ENCODE peak calls at places on chromosomes 3 and 15, in five cellular contexts. One of them, this sample, is unnamed.

GRCh38 chr3:140050977-140051957 is 116.3 kb downstream of the CLSTN2 start:
- DNase-seq in lower lobe of right lung: no peak
- DNase-seq in A549: no peak
- DNase-seq in Panc1: no peak
- DNase-seq in AG04450: no peak
- DNase-seq in this sample: peak

GRCh38 chr15:32652178-32652577 is 10.7 kb downstream of the SCG5 start:
- DNase-seq in lower lobe of right lung: no peak
- DNase-seq in A549: no peak
- DNase-seq in Panc1: no peak
- DNase-seq in AG04450: no peak
- DNase-seq in this sample: no peak

GRCh38 chr3:171822707-171823106 is 12.4 kb upstream of the PLD1 start:
- DNase-seq in lower lobe of right lung: no peak
- DNase-seq in A549: no peak
- DNase-seq in Panc1: no peak
- DNase-seq in AG04450: no peak
- DNase-seq in this sample: no peak

GRCh38 chr3:131361464-131362421 is 19.8 kb upstream of the NUDT16 start:
- DNase-seq in lower lobe of right lung: peak
- DNase-seq in A549: peak
- DNase-seq in Panc1: peak
- DNase-seq in AG04450: no peak
- DNase-seq in this sample: peak

GRCh38 chr3:5226783-5227182 is 39.3 kb downstream of the EDEM1 start:
- DNase-seq in lower lobe of right lung: no peak
- DNase-seq in A549: no peak
- DNase-seq in Panc1: no peak
- DNase-seq in AG04450: no peak
- DNase-seq in this sample: peak

GRCh38 chr3:4426782-4427344 is 40.2 kb downstream of the SUMF1 start:
- DNase-seq in lower lobe of right lung: no peak
- DNase-seq in A549: no peak
- DNase-seq in Panc1: peak
- DNase-seq in AG04450: peak
- DNase-seq in this sample: peak

GRCh38 chr15:84992157-84992940 is 10.7 kb downstream of the PDE8A start:
- DNase-seq in lower lobe of right lung: no peak
- DNase-seq in A549: peak
- DNase-seq in Panc1: peak
- DNase-seq in AG04450: peak
- DNase-seq in this sample: peak

GRCh38 chr15:70053703-70054229 is 44.0 kb downstream of the TLE3 start:
- DNase-seq in lower lobe of right lung: peak
- DNase-seq in A549: no peak
- DNase-seq in Panc1: no peak
- DNase-seq in AG04450: no peak
- DNase-seq in this sample: no peak

GRCh38 chr3:8619548-8619947 is 25.1 kb downstream of the SSUH2 start:
- DNase-seq in lower lobe of right lung: no peak
- DNase-seq in A549: no peak
- DNase-seq in Panc1: no peak
- DNase-seq in AG04450: peak
- DNase-seq in this sample: peak

GRCh38 chr3:55446860-55447259 is 40.2 kb downstream of the WNT5A start:
- DNase-seq in lower lobe of right lung: no peak
- DNase-seq in A549: no peak
- DNase-seq in Panc1: no peak
- DNase-seq in AG04450: no peak
- DNase-seq in this sample: peak

GRCh38 chr15:75650908-75651809 is 3.4 kb downstream of the SNX33 start:
- DNase-seq in lower lobe of right lung: no peak
- DNase-seq in A549: no peak
- DNase-seq in Panc1: no peak
- DNase-seq in AG04450: no peak
- DNase-seq in this sample: no peak

GRCh38 chr3:44939581-44940036 is 36.4 kb downstream of the ZDHHC3 start:
- DNase-seq in lower lobe of right lung: peak
- DNase-seq in A549: no peak
- DNase-seq in Panc1: no peak
- DNase-seq in AG04450: no peak
- DNase-seq in this sample: peak

GRCh38 chr15:67548862-67549651 is 6.6 kb downstream of the MAP2K5 start:
- DNase-seq in lower lobe of right lung: no peak
- DNase-seq in A549: no peak
- DNase-seq in Panc1: no peak
- DNase-seq in AG04450: no peak
- DNase-seq in this sample: no peak

GRCh38 chr3:113194747-113195400 is 16.5 kb upstream of the BOC start:
- DNase-seq in lower lobe of right lung: no peak
- DNase-seq in A549: no peak
- DNase-seq in Panc1: no peak
- DNase-seq in AG04450: no peak
- DNase-seq in this sample: no peak

GRCh38 chr3:50583897-50584296 is 14.6 kb downstream of the HEMK1 start:
- DNase-seq in lower lobe of right lung: peak
- DNase-seq in A549: no peak
- DNase-seq in Panc1: no peak
- DNase-seq in AG04450: no peak
- DNase-seq in this sample: no peak

GRCh38 chr3:42229942-42230688 is 35.9 kb downstream of the CCK start:
- DNase-seq in lower lobe of right lung: no peak
- DNase-seq in A549: peak
- DNase-seq in Panc1: no peak
- DNase-seq in AG04450: peak
- DNase-seq in this sample: no peak

GRCh38 chr3:124558898-124559649 is 171.2 kb upstream of the UMPS start:
- DNase-seq in lower lobe of right lung: peak
- DNase-seq in A549: peak
- DNase-seq in Panc1: no peak
- DNase-seq in AG04450: peak
- DNase-seq in this sample: no peak

GRCh38 chr15:55661431-55661830 is 73.3 kb upstream of the PYGO1 start:
- DNase-seq in lower lobe of right lung: no peak
- DNase-seq in A549: no peak
- DNase-seq in Panc1: no peak
- DNase-seq in AG04450: no peak
- DNase-seq in this sample: no peak

GRCh38 chr15:98866503-98866902 is 141.1 kb downstream of the PGPEP1L start:
- DNase-seq in lower lobe of right lung: no peak
- DNase-seq in A549: no peak
- DNase-seq in Panc1: no peak
- DNase-seq in AG04450: no peak
- DNase-seq in this sample: no peak

GRCh38 chr3:11140054-11140712 is 14.1 kb upstream of the HRH1 start:
- DNase-seq in lower lobe of right lung: peak
- DNase-seq in A549: no peak
- DNase-seq in Panc1: no peak
- DNase-seq in AG04450: no peak
- DNase-seq in this sample: no peak

GRCh38 chr3:134328147-134328591 is 46.1 kb downstream of the AMOTL2 start:
- DNase-seq in lower lobe of right lung: no peak
- DNase-seq in A549: no peak
- DNase-seq in Panc1: no peak
- DNase-seq in AG04450: peak
- DNase-seq in this sample: peak

GRCh38 chr3:111152506-111152905 is 80.9 kb downstream of the NECTIN3 start:
- DNase-seq in lower lobe of right lung: no peak
- DNase-seq in A549: no peak
- DNase-seq in Panc1: no peak
- DNase-seq in AG04450: peak
- DNase-seq in this sample: no peak

GRCh38 chr3:49627634-49628033 is 46.5 kb upstream of the APEH start:
- DNase-seq in lower lobe of right lung: no peak
- DNase-seq in A549: no peak
- DNase-seq in Panc1: no peak
- DNase-seq in AG04450: no peak
- DNase-seq in this sample: no peak

GRCh38 chr3:71144525-71145253 is 438.8 kb downstream of the FOXP1 start:
- DNase-seq in lower lobe of right lung: no peak
- DNase-seq in A549: no peak
- DNase-seq in Panc1: no peak
- DNase-seq in AG04450: no peak
- DNase-seq in this sample: no peak

GRCh38 chr3:71145954-71146353 is 437.6 kb downstream of the FOXP1 start:
- DNase-seq in lower lobe of right lung: no peak
- DNase-seq in A549: no peak
- DNase-seq in Panc1: no peak
- DNase-seq in AG04450: no peak
- DNase-seq in this sample: no peak

GRCh38 chr3:71142440-71143161 is 440.9 kb downstream of the FOXP1 start:
- DNase-seq in lower lobe of right lung: no peak
- DNase-seq in A549: no peak
- DNase-seq in Panc1: no peak
- DNase-seq in AG04450: no peak
- DNase-seq in this sample: no peak

GRCh38 chr3:71140477-71140876 is 443.1 kb downstream of the FOXP1 start:
- DNase-seq in lower lobe of right lung: no peak
- DNase-seq in A549: no peak
- DNase-seq in Panc1: no peak
- DNase-seq in AG04450: no peak
- DNase-seq in this sample: no peak

GRCh38 chr3:71143493-71143892 is 440.0 kb downstream of the FOXP1 start:
- DNase-seq in lower lobe of right lung: no peak
- DNase-seq in A549: no peak
- DNase-seq in Panc1: no peak
- DNase-seq in AG04450: no peak
- DNase-seq in this sample: no peak
- H3K27ac ChIP-seq in lower lobe of right lung: no peak
- H3K27ac ChIP-seq in A549: no peak
- H3K27ac ChIP-seq in Panc1: no peak
- H3K27ac ChIP-seq in AG04450: no peak
- H3K27ac ChIP-seq in this sample: no peak

DNA sequence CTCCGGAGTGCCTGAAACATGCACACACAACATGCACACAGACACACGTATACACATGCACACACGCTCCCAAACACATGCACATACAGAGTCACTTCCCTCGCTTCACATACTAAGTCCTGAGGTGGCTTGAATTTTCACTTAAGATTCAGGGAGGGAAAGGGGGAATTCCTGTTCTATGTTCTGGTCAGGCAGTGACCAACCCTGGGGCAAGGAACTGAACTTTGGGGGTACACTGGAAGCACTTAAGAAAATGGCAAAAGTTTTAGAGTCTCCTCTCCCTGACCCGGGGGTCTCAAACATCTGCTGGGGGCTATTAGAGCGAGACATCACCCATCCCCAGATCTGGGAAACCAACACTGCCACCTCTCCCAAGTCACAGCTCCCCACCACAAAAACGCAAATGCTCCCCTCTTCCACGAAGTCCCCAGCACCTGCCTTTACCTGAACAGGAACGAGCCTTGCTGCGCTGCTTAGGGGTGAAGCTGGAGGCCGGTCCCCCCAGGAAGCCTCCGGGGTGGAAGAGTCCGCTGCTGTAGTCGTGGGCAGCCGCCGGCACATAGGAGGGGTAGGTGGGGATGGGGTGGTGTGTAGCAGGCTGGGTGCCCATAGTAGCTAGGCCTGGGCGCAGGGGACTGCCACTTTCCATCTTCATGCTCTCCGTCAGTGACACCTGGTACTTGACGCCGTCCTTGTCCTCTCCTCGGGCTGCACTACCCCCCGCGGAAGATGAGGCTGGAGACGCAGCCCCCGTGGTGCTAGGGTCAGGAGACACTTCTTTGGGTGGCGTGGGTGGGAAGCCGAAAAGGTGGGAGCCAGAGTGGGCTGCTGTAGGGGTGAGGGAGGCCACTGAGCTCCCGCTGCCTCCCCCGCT is 7.5 kb downstream of the GATA2 start:
- DNase-seq in lower lobe of right lung: peak
- DNase-seq in A549: no peak
- DNase-seq in Panc1: no peak
- DNase-seq in AG04450: no peak
- DNase-seq in this sample: no peak
- H3K27ac ChIP-seq in lower lobe of right lung: peak
- H3K27ac ChIP-seq in A549: no peak
- H3K27ac ChIP-seq in Panc1: peak
- H3K27ac ChIP-seq in AG04450: peak
- H3K27ac ChIP-seq in this sample: peak

DNA sequence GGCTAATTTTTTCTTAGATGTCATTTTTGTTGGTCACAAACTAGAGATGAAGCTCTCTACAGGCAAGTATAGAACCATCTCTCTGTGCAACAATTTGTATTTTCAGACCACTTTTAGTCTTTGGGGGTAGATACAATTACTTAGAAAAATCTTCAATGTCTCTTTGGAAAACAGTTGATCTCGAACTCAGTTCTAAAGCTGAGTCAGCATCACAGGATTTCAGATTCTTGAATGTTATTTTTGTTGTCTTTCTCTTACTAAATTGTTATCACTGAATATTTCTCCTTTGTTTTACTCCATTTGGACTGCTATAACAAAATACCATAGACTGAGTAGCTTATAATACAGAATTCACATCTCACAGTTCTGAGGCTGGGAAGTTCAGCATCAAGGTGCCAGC is 1557.0 kb downstream of the SI start:
- DNase-seq in lower lobe of right lung: no peak
- DNase-seq in A549: no peak
- DNase-seq in Panc1: no peak
- DNase-seq in AG04450: no peak
- DNase-seq in this sample: no peak
- H3K27ac ChIP-seq in lower lobe of right lung: no peak
- H3K27ac ChIP-seq in A549: no peak
- H3K27ac ChIP-seq in Panc1: no peak
- H3K27ac ChIP-seq in AG04450: no peak
- H3K27ac ChIP-seq in this sample: no peak

GRCh38 chr3:69103123-69103522 is 18.4 kb downstream of the ARL6IP5 start:
- DNase-seq in lower lobe of right lung: no peak
- DNase-seq in A549: no peak
- DNase-seq in Panc1: no peak
- DNase-seq in AG04450: no peak
- DNase-seq in this sample: no peak

GRCh38 chr3:69099576-69099975 is 14.8 kb downstream of the ARL6IP5 start:
- DNase-seq in lower lobe of right lung: no peak
- DNase-seq in A549: no peak
- DNase-seq in Panc1: no peak
- DNase-seq in AG04450: no peak
- DNase-seq in this sample: no peak

GRCh38 chr3:69105320-69105719 is 17.1 kb downstream of the LMOD3 start:
- DNase-seq in lower lobe of right lung: no peak
- DNase-seq in A549: no peak
- DNase-seq in Panc1: no peak
- DNase-seq in AG04450: no peak
- DNase-seq in this sample: no peak

GRCh38 chr3:69104585-69104984 is 17.8 kb downstream of the LMOD3 start:
- DNase-seq in lower lobe of right lung: no peak
- DNase-seq in A549: no peak
- DNase-seq in Panc1: no peak
- DNase-seq in AG04450: no peak
- DNase-seq in this sample: no peak

DNA sequence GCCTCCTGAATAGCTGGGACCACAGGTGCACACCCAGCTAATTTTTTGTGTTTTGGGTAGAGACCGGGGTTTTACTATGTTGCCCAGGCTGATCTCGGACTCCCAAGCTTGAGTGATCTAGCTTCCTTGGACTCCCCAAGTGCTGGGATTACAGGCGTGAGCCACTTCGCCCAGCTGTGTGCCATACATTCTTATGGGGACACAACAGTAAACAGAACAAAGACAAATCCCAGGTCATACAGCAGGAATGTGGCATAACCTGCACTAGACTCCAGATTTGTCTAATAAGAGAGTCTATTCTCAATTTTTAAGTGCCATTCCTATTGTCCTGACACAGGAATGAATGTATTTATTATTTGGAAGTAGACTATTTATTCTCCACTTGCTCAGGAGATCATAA is 17.6 kb downstream of the ARL6IP5 start:
- DNase-seq in lower lobe of right lung: no peak
- DNase-seq in A549: no peak
- DNase-seq in Panc1: no peak
- DNase-seq in AG04450: no peak
- DNase-seq in this sample: peak
- H3K27ac ChIP-seq in lower lobe of right lung: no peak
- H3K27ac ChIP-seq in A549: no peak
- H3K27ac ChIP-seq in Panc1: no peak
- H3K27ac ChIP-seq in AG04450: no peak
- H3K27ac ChIP-seq in this sample: peak

This sample was measured in trophoblast cell.